ENCODE peak calls at places on chromosomes 11 and 22, in five cellular contexts. D is activated CD4-positive, alpha-beta T cell treated with anti-CD3 and anti-CD28 coated beads, Interleukin-2, amount 50 U/mL, for 48 hours; N is CD8-positive, alpha-beta memory T cell; E is Caco-2; R is amygdala. Q is an unnamed sample.

GRCh38 chr11:100857236-100858005 is 170.3 kb downstream of the ARHGAP42 start:
- DNase-seq in D (no peak), N (no peak), E (peak), R (no peak), Q (no peak)

GRCh38 chr11:46374815-46375214 is 6.7 kb upstream of the MDK start:
- DNase-seq in D (no peak), N (no peak), E (no peak), R (no peak), Q (no peak)

GRCh38 chr11:118921929-118922744 is 3.6 kb downstream of the BCL9L start:
- DNase-seq in D (no peak), N (no peak), E (peak), R (no peak), Q (no peak)

GRCh38 chr11:14253437-14253836 is 105.5 kb downstream of the RRAS2 start:
- DNase-seq in D (no peak), N (no peak), E (no peak), R (no peak), Q (no peak)

GRCh38 chr22:42927966-42928365 is 70.9 kb upstream of the ARFGAP3 start:
- DNase-seq in D (no peak), N (no peak), E (no peak), R (no peak), Q (no peak)

GRCh38 chr11:72823105-72823804 is 9.0 kb downstream of the ATG16L2 start:
- DNase-seq in D (no peak), N (no peak), E (no peak), R (no peak), Q (no peak)

GRCh38 chr11:11532574-11532973 is 89.2 kb downstream of the GALNT18 start:
- DNase-seq in D (no peak), N (no peak), E (no peak), R (no peak), Q (no peak)

GRCh38 chr11:103920933-103921332 is 115.5 kb upstream of the DDI1 start:
- DNase-seq in D (no peak), N (no peak), E (no peak), R (no peak), Q (no peak)

GRCh38 chr11:76397383-76397782 is 16.3 kb downstream of the GVQW3 start:
- DNase-seq in D (no peak), N (no peak), E (no peak), R (no peak), Q (no peak)

GRCh38 chr11:107849791-107850190 is 8.8 kb downstream of the SLC35F2 start:
- DNase-seq in D (no peak), N (no peak), E (no peak), R (no peak), Q (no peak)

GRCh38 chr11:64859542-64860414 is 15.3 kb upstream of the CDC42BPG start:
- DNase-seq in D (peak), N (peak), E (no peak), R (no peak), Q (peak)

GRCh38 chr11:13831707-13832106 is 130.8 kb upstream of the SPON1 start:
- DNase-seq in D (no peak), N (no peak), E (no peak), R (no peak), Q (peak)

GRCh38 chr11:130050272-130050671 is 19.4 kb upstream of the APLP2 start:
- DNase-seq in D (no peak), N (no peak), E (no peak), R (no peak), Q (no peak)

Q was measured in RPMI8226.